ENCODE peak calls at places on chromosomes 1 and 21, in six cellular contexts. I, W, O, T, L and Y are unnamed samples.

GRCh38 chr1:17561561-17561985 is 22.1 kb downstream of the ARHGEF10L start:
- DNase-seq in W (peak; percentile 83), O (peak; percentile 41), I (no peak), L (no peak), T (no peak), Y (no peak)

GRCh38 chr21:44425307-44425894 is 29.9 kb upstream of the LRRC3 start:
- DNase-seq in O (peak; percentile 43), L (no peak), T (peak; percentile 9), I (no peak), W (peak; percentile 70), Y (no peak)

GRCh38 chr1:96923753-96924152 is 202.2 kb downstream of the PTBP2 start:
- DNase-seq in L (no peak), T (no peak), I (no peak), O (no peak), W (no peak), Y (no peak)

GRCh38 chr1:84691139-84691783 is 1.0 kb upstream of the SSX2IP start:
- DNase-seq in I (no peak), T (no peak), W (peak; percentile 25), L (no peak), O (peak; percentile 57), Y (no peak)

GRCh38 chr1:1116701-1117468 is 996 bp upstream of the C1orf159 start:
- DNase-seq in W (peak; percentile 20), O (no peak), I (no peak), L (no peak), T (no peak), Y (peak; percentile 30)

GRCh38 chr1:170153417-170153816 is 7.7 kb downstream of the NTMT2 start:
- DNase-seq in O (no peak), L (no peak), T (no peak), I (no peak), W (no peak), Y (no peak)

GRCh38 chr1:12015499-12015898 is 3.8 kb upstream of the MIIP start:
- DNase-seq in W (no peak), I (no peak), L (no peak), O (no peak), T (no peak), Y (no peak)

GRCh38 chr21:42630626-42631025 is 22.8 kb upstream of the PDE9A start:
- DNase-seq in L (no peak), T (no peak), W (no peak), I (no peak), O (peak; percentile 42), Y (no peak)

GRCh38 chr1:230877139-230877923 is 9.0 kb upstream of the C1orf198 start:
- DNase-seq in L (no peak), W (no peak), I (no peak), T (no peak), O (no peak), Y (no peak)

GRCh38 chr1:31891280-31891679 is 46.9 kb downstream of the PTP4A2 start:
- DNase-seq in T (no peak), O (no peak), W (peak; percentile 25), I (no peak), L (no peak), Y (no peak)

GRCh38 chr21:35220301-35220700 is 171.2 kb upstream of the RUNX1 start:
- DNase-seq in T (no peak), I (no peak), L (no peak), O (no peak), W (no peak), Y (no peak)

GRCh38 chr1:156164465-156164831 is 11.1 kb downstream of the SEMA4A start:
- DNase-seq in O (no peak), T (no peak), I (no peak), L (no peak), W (peak; percentile 44), Y (no peak)

GRCh38 chr1:54407957-54408700 is 1.9 kb upstream of the SSBP3 start:
- DNase-seq in T (no peak), I (no peak), W (peak; percentile 89), L (no peak), O (peak; percentile 71), Y (no peak)

GRCh38 chr1:226417830-226418546 is 10.1 kb upstream of the PARP1 start:
- DNase-seq in W (no peak), I (no peak), L (no peak), T (no peak), O (peak; percentile 24), Y (peak; percentile 39)

GRCh38 chr21:43361127-43361492 is 65.8 kb downstream of the SIK1 start:
- DNase-seq in W (no peak), I (peak; percentile 46), L (no peak), O (peak; percentile 60), T (no peak), Y (no peak)

GRCh38 chr1:1086911-1087341 is 12.8 kb upstream of the RNF223 start:
- DNase-seq in T (no peak), L (no peak), I (no peak), W (no peak), O (no peak), Y (no peak)

GRCh38 chr1:55246331-55246730 is 31.2 kb upstream of the USP24 start:
- DNase-seq in O (peak; percentile 58), I (no peak), W (no peak), L (no peak), T (no peak), Y (no peak)

GRCh38 chr1:27658951-27659496 is 13.0 kb downstream of the IFI6 start:
- DNase-seq in T (no peak), I (peak; percentile 43), O (peak; percentile 75), W (peak; percentile 64), L (no peak), Y (no peak)

GRCh38 chr1:247298701-247299100 is 33.0 kb downstream of the ZNF496 start:
- DNase-seq in I (no peak), O (no peak), L (no peak), W (no peak), T (no peak), Y (no peak)

GRCh38 chr1:247296599-247297180 is 35.0 kb downstream of the ZNF496 start:
- DNase-seq in W (no peak), O (peak; percentile 25), I (no peak), T (no peak), L (no peak), Y (no peak)

GRCh38 chr1:247299723-247300381 is 31.8 kb downstream of the ZNF496 start:
- DNase-seq in T (no peak), W (no peak), L (no peak), I (no peak), O (no peak), Y (no peak)

GRCh38 chr1:247297263-247298123 is 34.2 kb downstream of the ZNF496 start:
- DNase-seq in O (peak; percentile 50), I (no peak), L (no peak), W (no peak), T (no peak), Y (no peak)

DNA sequence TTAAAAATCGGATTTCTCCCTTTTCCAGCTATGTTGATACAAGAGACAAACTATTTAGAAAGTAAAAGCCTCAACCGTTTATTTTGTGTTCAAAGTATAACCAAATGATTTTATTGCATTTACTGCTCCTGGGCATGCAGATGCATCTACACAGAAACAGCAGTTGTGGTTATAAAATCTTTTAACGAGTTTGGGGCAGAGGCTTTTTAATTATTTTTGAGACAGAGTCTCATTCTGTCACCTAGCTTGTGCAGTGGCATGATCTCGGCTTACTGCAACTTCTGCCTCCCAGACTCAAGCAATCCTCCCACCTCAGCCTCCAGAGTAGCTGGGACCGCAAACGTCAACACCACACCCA is 33.6 kb downstream of the ZNF496 start:
- DNase-seq in I (no peak), L (no peak), O (no peak), T (no peak), W (no peak), Y (no peak)
- H3K4me1 ChIP-seq in I (no peaks in the 10 kb centered on the region), L (no peaks in the 10 kb centered on the region), O (peaks cover 32% of the 10 kb centered on the region), T (no peaks in the 10 kb centered on the region), W (no peaks in the 10 kb centered on the region), Y (no peaks in the 10 kb centered on the region)

DNA sequence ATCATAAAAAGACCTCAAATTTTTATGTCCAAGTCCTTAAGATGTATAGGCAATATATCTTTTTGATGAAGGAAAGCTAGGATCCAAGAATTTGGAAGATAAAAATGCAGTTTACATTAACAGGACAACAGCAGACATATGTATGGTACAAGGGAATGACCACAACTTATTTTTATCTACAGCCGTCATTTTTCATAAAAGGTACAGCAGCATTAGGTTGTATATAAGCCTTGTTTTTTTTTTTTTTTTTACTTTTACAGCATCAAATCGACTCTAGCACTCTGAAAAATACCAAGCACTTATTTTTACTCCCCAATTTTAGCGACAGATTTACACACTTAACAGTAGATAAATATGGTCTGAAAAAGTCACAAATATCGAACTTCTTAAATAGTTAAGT is 1.3 kb downstream of the SRSF10 start:
- DNase-seq in O (no peak), I (no peak), L (no peak), W (no peak), T (no peak), Y (no peak)
- H3K4me3 ChIP-seq in O (peak overlapping the region; percentile 87), I (peak overlapping the region; percentile 62), L (peak overlapping the region; percentile 90), W (peak overlapping the region; percentile 94), T (peak overlapping the region; percentile 93), Y (peak overlapping the region; percentile 75)

GRCh38 chr1:45507893-45508292 is 7.8 kb downstream of the MMACHC start:
- DNase-seq in O (no peak), W (no peak), I (no peak), L (no peak), T (no peak), Y (no peak)

GRCh38 chr1:45499415-45499769 is 481 bp downstream of the CCDC163 start:
- DNase-seq in O (no peak), L (no peak), T (no peak), I (no peak), W (no peak), Y (no peak)

GRCh38 chr1:45501502-45501859 is 1.4 kb downstream of the MMACHC start:
- DNase-seq in O (no peak), L (no peak), I (no peak), W (no peak), T (no peak), Y (no peak)

GRCh38 chr1:45507195-45507594 is 7.1 kb downstream of the MMACHC start:
- DNase-seq in W (no peak), O (no peak), T (no peak), L (no peak), I (no peak), Y (no peak)

DNA sequence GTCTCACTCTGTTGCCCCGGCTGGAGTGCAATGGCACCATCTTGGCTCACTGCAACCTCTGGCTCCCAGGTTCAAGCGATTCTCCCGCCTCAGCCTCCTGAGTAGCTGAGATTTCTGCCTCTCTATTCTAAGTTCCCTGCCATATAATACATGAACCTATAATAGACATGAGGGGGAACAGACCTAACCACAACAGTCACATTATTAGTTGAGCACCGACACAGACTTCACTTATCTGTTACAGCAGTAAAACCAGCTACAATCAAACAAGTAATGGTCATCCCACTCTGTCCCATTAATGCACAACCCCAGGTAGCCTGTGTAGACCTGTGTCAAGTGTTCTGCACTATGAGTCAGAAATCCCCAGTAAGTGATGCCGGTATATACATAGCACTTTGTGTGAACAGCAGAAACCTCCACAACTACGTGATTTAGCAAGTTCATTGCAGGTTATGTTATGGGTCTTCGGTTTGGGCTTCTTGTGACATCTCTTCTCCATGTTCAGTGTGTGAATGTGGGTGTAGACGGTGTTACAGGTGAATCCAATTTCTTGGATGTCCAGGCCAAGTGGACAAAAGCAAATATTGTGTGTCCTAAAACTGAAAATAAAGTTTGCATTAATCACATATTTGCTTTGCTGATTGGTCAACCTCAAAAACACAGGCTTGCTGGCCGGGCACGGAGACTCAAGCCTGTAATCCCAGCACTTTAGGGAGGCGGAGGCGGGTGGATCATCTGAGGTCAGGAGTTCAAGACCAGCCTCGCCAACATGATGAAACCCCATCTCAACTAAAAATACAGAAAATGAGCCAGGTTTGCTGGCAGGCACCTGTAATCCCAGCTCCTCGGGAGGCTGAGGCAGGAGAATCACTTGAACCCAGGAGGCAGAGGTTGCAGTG is 3.6 kb downstream of the MMACHC start:
- DNase-seq in T (no peak), I (no peak), L (no peak), W (no peak), O (no peak), Y (no peak)
- H3K4me1 ChIP-seq in T (peaks cover 27% of the 10 kb centered on the region), I (peaks cover 4% of the 10 kb centered on the region), L (peaks cover 36% of the 10 kb centered on the region), W (peaks cover 15% of the 10 kb centered on the region), O (peaks cover 3% of the 10 kb centered on the region), Y (peaks cover 14% of the 10 kb centered on the region)

GRCh38 chr1:154859786-154860153 is 10.3 kb downstream of the KCNN3 start:
- DNase-seq in W (no peak), I (no peak), L (no peak), T (no peak), O (no peak), Y (no peak)
- H3K4me3 ChIP-seq in W (no peak overlapping the region), I (no peak overlapping the region), L (no peak overlapping the region), T (no peak overlapping the region), O (no peak overlapping the region), Y (no peak overlapping the region)